ENCODE peak calls at places on chromosomes 11 and 22, in seven cellular contexts. One of them, this sample, is unnamed.

GRCh38 chr11:17544181-17544622 is at the start of gene USH1C:
- DNase-seq in spleen: peak; percentile 73
- DNase-seq in GM23248: no peak
- DNase-seq in ascending aorta: no peak
- DNase-seq in PC-3: no peak
- DNase-seq in lung: no peak
- DNase-seq in GM06990: no peak
- DNase-seq in this sample: no peak

GRCh38 chr11:111792314-111792713 is 26.1 kb upstream of the PPP2R1B start:
- DNase-seq in spleen: no peak
- DNase-seq in lung: no peak
- DNase-seq in GM23248: no peak
- DNase-seq in ascending aorta: no peak
- DNase-seq in GM06990: no peak
- DNase-seq in PC-3: no peak
- DNase-seq in this sample: no peak

GRCh38 chr22:42770448-42770726 is 49.7 kb upstream of the A4GALT start:
- DNase-seq in spleen: no peak
- DNase-seq in ascending aorta: no peak
- DNase-seq in GM23248: no peak
- DNase-seq in lung: no peak
- DNase-seq in PC-3: no peak
- DNase-seq in GM06990: no peak
- DNase-seq in this sample: no peak

GRCh38 chr11:3123761-3124733 is 41.1 kb downstream of the OSBPL5 start:
- DNase-seq in PC-3: peak; percentile 94
- DNase-seq in spleen: peak; percentile 71
- DNase-seq in GM06990: no peak
- DNase-seq in GM23248: peak; percentile 99
- DNase-seq in ascending aorta: peak; percentile 98
- DNase-seq in lung: peak; percentile 75
- DNase-seq in this sample: peak; percentile 97

GRCh38 chr22:31346733-31347250 is 646 bp upstream of the PATZ1 start:
- DNase-seq in PC-3: peak; percentile 62
- DNase-seq in spleen: peak; percentile 93
- DNase-seq in lung: peak; percentile 53
- DNase-seq in ascending aorta: peak; percentile 71
- DNase-seq in GM06990: peak; percentile 86
- DNase-seq in GM23248: peak; percentile 70
- DNase-seq in this sample: peak; percentile 80

GRCh38 chr22:20076627-20077172 is 3.3 kb upstream of the DGCR8 start:
- DNase-seq in GM06990: no peak
- DNase-seq in spleen: peak; percentile 27
- DNase-seq in lung: no peak
- DNase-seq in PC-3: no peak
- DNase-seq in GM23248: no peak
- DNase-seq in ascending aorta: no peak
- DNase-seq in this sample: no peak

GRCh38 chr11:12163181-12163841 is 52.9 kb downstream of the MICAL2 start:
- DNase-seq in GM06990: no peak
- DNase-seq in GM23248: peak; percentile 65
- DNase-seq in ascending aorta: peak; percentile 92
- DNase-seq in PC-3: peak; percentile 46
- DNase-seq in spleen: no peak
- DNase-seq in lung: no peak
- DNase-seq in this sample: peak; percentile 84

GRCh38 chr11:69977951-69978350 is 100.2 kb upstream of the ANO1 start:
- DNase-seq in ascending aorta: no peak
- DNase-seq in lung: no peak
- DNase-seq in PC-3: no peak
- DNase-seq in GM23248: no peak
- DNase-seq in GM06990: no peak
- DNase-seq in spleen: no peak
- DNase-seq in this sample: no peak

GRCh38 chr22:41229730-41230398 is 10.9 kb downstream of the CHADL start:
- DNase-seq in spleen: no peak
- DNase-seq in PC-3: no peak
- DNase-seq in lung: no peak
- DNase-seq in GM23248: no peak
- DNase-seq in ascending aorta: no peak
- DNase-seq in GM06990: no peak
- DNase-seq in this sample: no peak

GRCh38 chr11:3121416-3121815 is 43.7 kb downstream of the OSBPL5 start:
- DNase-seq in GM06990: no peak
- DNase-seq in spleen: peak; percentile 63
- DNase-seq in GM23248: no peak
- DNase-seq in ascending aorta: peak; percentile 48
- DNase-seq in lung: no peak
- DNase-seq in PC-3: no peak
- DNase-seq in this sample: peak; percentile 17

GRCh38 chr22:24506802-24507438 is 11.8 kb downstream of the UPB1 start:
- DNase-seq in PC-3: peak; percentile 54
- DNase-seq in GM06990: no peak
- DNase-seq in spleen: no peak
- DNase-seq in GM23248: peak; percentile 52
- DNase-seq in ascending aorta: no peak
- DNase-seq in lung: peak; percentile 49
- DNase-seq in this sample: no peak

GRCh38 chr11:615453-616319 is at the start of gene IRF7:
- DNase-seq in spleen: peak; percentile 99
- DNase-seq in lung: peak; percentile 97
- DNase-seq in GM06990: peak; percentile 97
- DNase-seq in GM23248: peak; percentile 98
- DNase-seq in ascending aorta: peak; percentile 98
- DNase-seq in PC-3: peak; percentile 89
- DNase-seq in this sample: peak; percentile 98

DNA sequence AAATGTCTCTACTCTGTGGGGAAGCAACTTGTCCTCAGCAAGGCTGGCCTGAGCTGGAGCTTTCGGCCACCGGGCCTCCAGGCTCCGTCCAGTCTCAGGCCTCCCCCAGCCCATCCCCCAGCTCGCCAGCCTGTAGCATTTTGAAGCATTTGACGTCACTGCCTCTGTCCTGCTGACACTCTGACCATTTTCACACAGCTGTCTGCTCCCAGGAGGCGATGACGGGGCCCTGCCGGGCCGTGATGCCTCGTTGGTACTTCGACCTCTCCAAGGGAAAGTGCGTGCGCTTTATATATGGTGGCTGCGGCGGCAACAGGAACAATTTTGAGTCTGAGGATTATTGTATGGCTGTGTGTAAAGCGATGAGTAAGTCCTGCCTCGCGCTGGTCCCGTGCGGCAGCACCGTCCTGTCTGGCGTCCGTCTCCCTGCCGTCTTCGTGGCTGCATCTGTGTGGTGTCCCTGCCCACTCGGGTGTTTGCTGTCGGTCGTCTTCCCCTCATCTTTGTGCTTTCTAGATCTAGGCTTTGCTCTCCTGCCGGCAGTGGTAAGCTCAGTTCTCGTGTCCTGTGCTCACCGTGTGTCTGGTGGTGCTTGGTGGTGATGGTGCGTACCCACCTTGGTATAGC is 36.1 kb upstream of the ST14 start:
- DNase-seq in PC-3: no peak
- DNase-seq in GM23248: no peak
- DNase-seq in lung: no peak
- DNase-seq in GM06990: no peak
- DNase-seq in spleen: no peak
- DNase-seq in ascending aorta: no peak
- DNase-seq in this sample: no peak
- H3K4me3 ChIP-seq in PC-3: no peak overlapping the region
- H3K4me3 ChIP-seq in GM23248: no peak overlapping the region
- H3K4me3 ChIP-seq in lung: no peak overlapping the region
- H3K4me3 ChIP-seq in GM06990: no peak overlapping the region
- H3K4me3 ChIP-seq in spleen: no peak overlapping the region
- H3K4me3 ChIP-seq in ascending aorta: no peak overlapping the region
- H3K4me3 ChIP-seq in this sample: no peak overlapping the region

DNA sequence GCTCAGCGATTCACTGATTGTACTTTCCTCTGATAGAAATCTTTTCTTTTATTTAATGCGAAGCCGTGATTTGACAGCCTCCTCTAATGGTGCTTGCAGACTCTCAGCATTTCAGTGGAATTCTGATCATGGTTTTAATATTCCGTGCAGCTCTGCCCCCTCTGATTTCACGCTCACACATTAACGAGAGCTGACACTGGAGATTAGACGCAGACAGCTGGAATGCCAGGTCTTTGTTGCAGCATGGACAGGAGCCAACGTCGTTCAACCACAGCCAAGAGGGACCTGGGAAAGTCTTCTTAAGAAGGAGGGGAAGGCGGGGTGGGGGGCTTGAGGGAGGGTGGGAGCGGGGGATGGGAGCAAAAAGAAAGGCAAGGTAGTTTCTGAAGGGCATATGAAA is 186.4 kb downstream of the BLID start:
- DNase-seq in GM23248: peak; percentile 55
- DNase-seq in lung: no peak
- DNase-seq in GM06990: no peak
- DNase-seq in PC-3: peak; percentile 27
- DNase-seq in spleen: no peak
- DNase-seq in ascending aorta: no peak
- DNase-seq in this sample: no peak
- H3K4me3 ChIP-seq in GM23248: peak overlapping the region; percentile 59
- H3K4me3 ChIP-seq in lung: no peak overlapping the region
- H3K4me3 ChIP-seq in GM06990: no peak overlapping the region
- H3K4me3 ChIP-seq in PC-3: peak overlapping the region; percentile 35
- H3K4me3 ChIP-seq in spleen: peak overlapping the region; percentile 6
- H3K4me3 ChIP-seq in ascending aorta: peak overlapping the region; percentile 50
- H3K4me3 ChIP-seq in this sample: peak overlapping the region; percentile 45

GRCh38 chr11:34252651-34253050 is 105.2 kb downstream of the ABTB2 start:
- DNase-seq in GM06990: no peak
- DNase-seq in GM23248: no peak
- DNase-seq in PC-3: no peak
- DNase-seq in spleen: no peak
- DNase-seq in ascending aorta: no peak
- DNase-seq in lung: no peak
- DNase-seq in this sample: no peak

GRCh38 chr11:34252015-34252414 is 105.8 kb downstream of the ABTB2 start:
- DNase-seq in spleen: no peak
- DNase-seq in GM06990: no peak
- DNase-seq in PC-3: no peak
- DNase-seq in GM23248: no peak
- DNase-seq in lung: no peak
- DNase-seq in ascending aorta: no peak
- DNase-seq in this sample: no peak

GRCh38 chr11:34251640-34251980 is 106.2 kb downstream of the ABTB2 start:
- DNase-seq in GM06990: no peak
- DNase-seq in lung: no peak
- DNase-seq in ascending aorta: no peak
- DNase-seq in spleen: no peak
- DNase-seq in GM23248: peak; percentile 74
- DNase-seq in PC-3: no peak
- DNase-seq in this sample: no peak

GRCh38 chr11:34249439-34250073 is 108.3 kb downstream of the ABTB2 start:
- DNase-seq in spleen: no peak
- DNase-seq in GM06990: no peak
- DNase-seq in ascending aorta: no peak
- DNase-seq in lung: no peak
- DNase-seq in GM23248: no peak
- DNase-seq in PC-3: no peak
- DNase-seq in this sample: no peak

DNA sequence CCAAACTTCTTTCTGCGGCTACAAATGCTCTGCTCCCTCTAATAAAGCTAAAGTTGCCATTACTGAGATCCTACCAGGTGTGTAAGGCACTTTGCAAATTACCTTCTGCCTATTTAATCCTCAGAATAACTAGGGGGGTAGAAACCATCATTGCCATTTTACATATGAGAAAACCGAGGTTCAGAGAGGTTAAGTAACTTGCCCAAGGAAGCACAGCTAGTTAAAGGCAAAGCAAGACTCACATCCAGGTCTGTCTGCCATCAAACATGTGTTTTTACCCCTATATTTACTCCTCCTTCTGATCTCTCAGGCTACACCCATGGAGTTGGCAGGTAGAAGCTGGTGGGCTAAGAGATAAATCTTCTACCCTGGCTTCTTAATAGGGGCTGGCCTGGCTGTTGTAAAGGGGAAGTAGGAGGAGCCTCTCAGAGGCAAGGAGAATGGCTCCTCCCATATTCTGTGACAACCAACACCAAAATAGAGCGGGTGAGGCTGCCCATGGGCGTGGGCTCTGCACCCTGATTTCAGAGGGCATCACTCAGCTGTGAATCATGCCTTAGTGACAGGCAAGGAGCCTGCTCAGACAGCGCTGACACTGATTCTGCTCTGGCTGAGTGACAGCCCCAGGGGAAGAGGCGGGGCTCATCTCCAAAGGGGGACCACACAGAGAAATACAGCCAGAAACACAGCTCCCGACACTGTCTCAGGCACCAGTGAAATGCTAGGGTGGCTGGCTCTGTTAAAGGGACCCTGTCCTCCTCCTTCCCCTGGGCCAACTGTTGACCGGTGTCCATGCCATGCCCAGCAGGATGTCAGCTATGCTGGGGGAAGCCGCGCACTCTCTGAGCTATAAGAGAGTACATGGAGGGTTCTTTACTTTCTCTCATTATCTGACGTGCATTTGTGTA is 106.8 kb downstream of the ABTB2 start:
- DNase-seq in GM23248: peak; percentile 80
- DNase-seq in GM06990: peak; percentile 31
- DNase-seq in ascending aorta: peak; percentile 87
- DNase-seq in spleen: peak; percentile 91
- DNase-seq in lung: no peak
- DNase-seq in PC-3: peak; percentile 91
- DNase-seq in this sample: peak; percentile 87
- H3K4me3 ChIP-seq in GM23248: peak overlapping the region; percentile 60
- H3K4me3 ChIP-seq in GM06990: peak overlapping the region; percentile 23
- H3K4me3 ChIP-seq in ascending aorta: peak overlapping the region; percentile 11
- H3K4me3 ChIP-seq in spleen: no peak overlapping the region
- H3K4me3 ChIP-seq in lung: no peak overlapping the region
- H3K4me3 ChIP-seq in PC-3: no peak overlapping the region
- H3K4me3 ChIP-seq in this sample: peak overlapping the region; percentile 30

GRCh38 chr11:62705401-62705800 is 1.8 kb downstream of the BSCL2 start:
- DNase-seq in GM23248: peak; percentile 47
- DNase-seq in lung: no peak
- DNase-seq in GM06990: no peak
- DNase-seq in spleen: peak; percentile 85
- DNase-seq in PC-3: peak; percentile 43
- DNase-seq in ascending aorta: no peak
- DNase-seq in this sample: no peak
- H3K4me3 ChIP-seq in GM23248: peak overlapping the region; percentile 74
- H3K4me3 ChIP-seq in lung: peak overlapping the region; percentile 83
- H3K4me3 ChIP-seq in GM06990: peak overlapping the region; percentile 82
- H3K4me3 ChIP-seq in spleen: peak overlapping the region; percentile 92
- H3K4me3 ChIP-seq in PC-3: peak overlapping the region; percentile 87
- H3K4me3 ChIP-seq in ascending aorta: peak overlapping the region; percentile 76
- H3K4me3 ChIP-seq in this sample: peak overlapping the region; percentile 61

GRCh38 chr11:126063510-126063858 is 818 bp upstream of the CDON start:
- DNase-seq in ascending aorta: no peak
- DNase-seq in spleen: no peak
- DNase-seq in GM06990: no peak
- DNase-seq in GM23248: no peak
- DNase-seq in PC-3: no peak
- DNase-seq in lung: no peak
- DNase-seq in this sample: no peak
- H3K4me3 ChIP-seq in ascending aorta: peak overlapping the region; percentile 78
- H3K4me3 ChIP-seq in spleen: no peak overlapping the region
- H3K4me3 ChIP-seq in GM06990: peak overlapping the region; percentile 30
- H3K4me3 ChIP-seq in GM23248: peak overlapping the region; percentile 54
- H3K4me3 ChIP-seq in PC-3: peak overlapping the region; percentile 64
- H3K4me3 ChIP-seq in lung: no peak overlapping the region
- H3K4me3 ChIP-seq in this sample: peak overlapping the region; percentile 79

DNA sequence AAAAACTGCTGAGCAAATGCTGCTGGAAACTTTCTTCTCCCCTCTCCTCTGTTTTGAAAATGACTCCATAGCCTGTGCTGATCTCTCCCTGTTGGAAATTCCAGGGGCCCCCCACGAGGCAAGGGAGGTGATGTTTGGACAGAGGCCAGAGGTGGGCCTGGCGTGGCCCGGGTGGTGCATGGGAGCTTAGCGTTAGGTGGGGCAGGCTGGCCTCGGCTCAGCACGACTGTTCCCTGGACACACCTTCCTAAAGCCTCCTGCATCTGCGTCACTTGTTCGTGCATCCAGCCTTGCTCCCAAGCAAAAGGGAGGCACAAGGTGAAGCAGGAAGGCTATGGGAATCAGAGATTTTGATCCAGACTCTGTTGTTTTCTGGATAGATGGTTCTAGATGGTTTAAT is 135.2 kb downstream of the CEP164 start:
- DNase-seq in spleen: peak; percentile 68
- DNase-seq in PC-3: no peak
- DNase-seq in GM06990: no peak
- DNase-seq in GM23248: no peak
- DNase-seq in lung: no peak
- DNase-seq in ascending aorta: no peak
- DNase-seq in this sample: no peak
- H3K4me3 ChIP-seq in spleen: no peak overlapping the region
- H3K4me3 ChIP-seq in PC-3: no peak overlapping the region
- H3K4me3 ChIP-seq in GM06990: no peak overlapping the region
- H3K4me3 ChIP-seq in GM23248: no peak overlapping the region
- H3K4me3 ChIP-seq in lung: no peak overlapping the region
- H3K4me3 ChIP-seq in ascending aorta: no peak overlapping the region
- H3K4me3 ChIP-seq in this sample: no peak overlapping the region

This sample was measured in tibial artery.